ENCODE peak calls at places on chromosomes 16 and 17, in nine cellular contexts. Z is lower leg skin, U is testis, C is heart left ventricle, Q is stomach, N is prostate gland, H is gastrocnemius medialis, I is K562, F is H54. P is an unnamed sample.

GRCh38 chr16:71555230-71555891 is 21.5 kb downstream of the TAT start:
- DNase-seq in Z (no peak), U (no peak), C (no peak), Q (no peak), N (no peak), H (no peak), I (no peak), F (no peak), P (peak; percentile 82)

GRCh38 chr17:66531826-66532439 is 229.5 kb downstream of the PRKCA start:
- DNase-seq in Z (no peak), U (no peak), C (no peak), Q (no peak), N (no peak), H (no peak), I (no peak), F (no peak), P (no peak)

GRCh38 chr16:3456374-3456773 is 12.9 kb downstream of the NAA60 start:
- DNase-seq in Z (peak; percentile 57), U (peak; percentile 76), C (no peak), Q (peak; percentile 17), N (no peak), H (peak; percentile 31), I (no peak), F (no peak), P (no peak)

GRCh38 chr17:77778636-77779524 is 179.6 kb upstream of the TNRC6C start:
- DNase-seq in Z (no peak), U (peak; percentile 19), C (peak; percentile 89), Q (peak; percentile 34), N (peak; percentile 76), H (no peak), I (no peak), F (peak; percentile 80), P (no peak)

GRCh38 chr17:81436294-81436849 is 41.1 kb downstream of the BAHCC1 start:
- DNase-seq in Z (no peak), U (peak; percentile 53), C (peak; percentile 73), Q (no peak), N (no peak), H (no peak), I (no peak), F (no peak), P (no peak)

GRCh38 chr17:27751622-27752490 is 48.5 kb downstream of the NOS2 start:
- DNase-seq in Z (peak; percentile 61), U (no peak), C (no peak), Q (no peak), N (no peak), H (no peak), I (no peak), F (no peak), P (no peak)

GRCh38 chr16:17526956-17527355 is 56.2 kb upstream of the XYLT1 start:
- DNase-seq in Z (no peak), U (no peak), C (no peak), Q (no peak), N (no peak), H (no peak), I (no peak), F (no peak), P (peak; percentile 25)

GRCh38 chr17:40121191-40121885 is 433 bp upstream of the MSL1 start:
- DNase-seq in Z (no peak), U (peak; percentile 65), C (peak; percentile 56), Q (no peak), N (no peak), H (no peak), I (peak; percentile 39), F (no peak), P (no peak)

GRCh38 chr16:58614212-58614611 is 15.4 kb downstream of the CNOT1 start:
- DNase-seq in Z (no peak), U (no peak), C (no peak), Q (no peak), N (no peak), H (no peak), I (no peak), F (peak; percentile 43), P (no peak)

GRCh38 chr17:28908640-28909098 is 5.8 kb upstream of the DHRS13 start:
- DNase-seq in Z (peak; percentile 90), U (peak; percentile 63), C (peak; percentile 41), Q (no peak), N (no peak), H (no peak), I (no peak), F (no peak), P (no peak)

GRCh38 chr17:28325221-28325620 is 6.2 kb downstream of the TMEM97 start:
- DNase-seq in Z (peak; percentile 45), U (no peak), C (no peak), Q (no peak), N (no peak), H (no peak), I (no peak), F (no peak), P (no peak)

GRCh38 chr16:58459344-58460218 is 40.4 kb upstream of the NDRG4 start:
- DNase-seq in Z (no peak), U (no peak), C (peak; percentile 72), Q (no peak), N (no peak), H (no peak), I (peak; percentile 45), F (peak; percentile 95), P (no peak)

GRCh38 chr17:2875608-2876007 is 79.4 kb downstream of the RAP1GAP2 start:
- DNase-seq in Z (no peak), U (no peak), C (no peak), Q (no peak), N (no peak), H (no peak), I (no peak), F (no peak), P (no peak)

GRCh38 chr16:66705790-66706505 is 9.4 kb upstream of the CMTM4 start:
- DNase-seq in Z (peak; percentile 87), U (peak; percentile 70), C (peak; percentile 73), Q (peak; percentile 73), N (peak; percentile 57), H (no peak), I (no peak), F (no peak), P (no peak)

GRCh38 chr17:13587487-13588338 is 14.0 kb downstream of the HS3ST3A1 start:
- DNase-seq in Z (no peak), U (no peak), C (no peak), Q (no peak), N (no peak), H (no peak), I (no peak), F (no peak), P (no peak)

GRCh38 chr17:76036497-76037380 is 9.6 kb upstream of the EVPL start:
- DNase-seq in Z (no peak), U (peak; percentile 26), C (no peak), Q (no peak), N (no peak), H (no peak), I (no peak), F (no peak), P (no peak)

GRCh38 chr17:28957277-28957991 is 6.1 kb upstream of the PHF12 start:
- DNase-seq in Z (no peak), U (no peak), C (no peak), Q (no peak), N (no peak), H (no peak), I (no peak), F (no peak), P (no peak)

GRCh38 chr17:35257080-35257701 is 14.3 kb downstream of the SLFN5 start:
- DNase-seq in Z (no peak), U (no peak), C (no peak), Q (peak; percentile 89), N (peak; percentile 88), H (no peak), I (no peak), F (peak; percentile 7), P (no peak)

GRCh38 chr17:68812876-68813584 is 142.2 kb downstream of the ABCA8 start:
- DNase-seq in Z (no peak), U (no peak), C (no peak), Q (no peak), N (no peak), H (no peak), I (no peak), F (no peak), P (no peak)

GRCh38 chr17:18076941-18077340 is 10.8 kb upstream of the DRG2 start:
- DNase-seq in Z (no peak), U (no peak), C (no peak), Q (no peak), N (no peak), H (no peak), I (no peak), F (no peak), P (no peak)

GRCh38 chr17:43442711-43443110 is 41.1 kb upstream of the DHX8 start:
- DNase-seq in Z (no peak), U (no peak), C (no peak), Q (no peak), N (no peak), H (no peak), I (no peak), F (no peak), P (no peak)

GRCh38 chr17:79831367-79832210 is 7.7 kb downstream of the CBX4 start:
- DNase-seq in Z (peak; percentile 94), U (peak; percentile 88), C (peak; percentile 82), Q (peak; percentile 91), N (peak; percentile 73), H (no peak), I (peak; percentile 93), F (peak; percentile 80), P (peak; percentile 33)

GRCh38 chr16:14011846-14012245 is 59.3 kb upstream of the MRTFB start:
- DNase-seq in Z (peak; percentile 53), U (no peak), C (no peak), Q (no peak), N (no peak), H (no peak), I (no peak), F (no peak), P (no peak)

GRCh38 chr16:84581161-84581560 is 36.7 kb downstream of the COTL1 start:
- DNase-seq in Z (no peak), U (no peak), C (peak; percentile 3), Q (no peak), N (no peak), H (no peak), I (no peak), F (no peak), P (no peak)
- TF ChIP-seq POLR2A in Z (no peak), U (no peak), C (no peak), Q (no peak), N (no peak), H (no peak), I (no peak), F (no peak), P (no peak)

GRCh38 chr16:234468-235305 is at the start of gene FAM234A:
- DNase-seq in Z (peak; percentile 98), U (peak; percentile 95), C (peak; percentile 96), Q (peak; percentile 96), N (peak; percentile 94), H (peak; percentile 92), I (peak; percentile 97), F (peak; percentile 85), P (peak; percentile 91)
- TF ChIP-seq POLR2A in Z (peak; percentile 84), U (peak; percentile 93), C (peak; percentile 85), Q (peak; percentile 51), N (peak; percentile 99), H (peak; percentile 100), I (peak; percentile 84), F (peak; percentile 68), P (peak; percentile 75)

GRCh38 chr16:88771294-88771772 is 13.7 kb downstream of the PIEZO1 start:
- DNase-seq in Z (no peak), U (no peak), C (no peak), Q (no peak), N (no peak), H (no peak), I (no peak), F (no peak), P (no peak)
- TF ChIP-seq POLR2A in Z (no peak), U (no peak), C (no peak), Q (no peak), N (no peak), H (no peak), I (no peak), F (peak; percentile 3), P (no peak)

GRCh38 chr16:1942810-1943726 is at the start of gene MSRB1:
- DNase-seq in Z (peak; percentile 100), U (peak; percentile 100), C (peak; percentile 100), Q (peak; percentile 100), N (peak; percentile 100), H (peak; percentile 100), I (peak; percentile 100), F (peak; percentile 98), P (peak; percentile 98)
- TF ChIP-seq POLR2A in Z (no peak), U (peak; percentile 23), C (peak; percentile 90), Q (peak; percentile 89), N (peak; percentile 96), H (peak; percentile 100), I (peak; percentile 80), F (peak; percentile 91), P (peak; percentile 86)

P was measured in NB4.